ENCODE peak calls at places on chromosomes 3 and 15, in eight cellular contexts. One of them, this sample, is unnamed.

GRCh38 chr3:62480056-62480455 is 106.7 kb upstream of the FEZF2 start:
- DNase-seq in cardiac muscle cell: no peak
- DNase-seq in NT2/D1: no peak
- DNase-seq in foreskin fibroblast: no peak
- DNase-seq in cardiac fibroblast: no peak
- DNase-seq in astrocyte: no peak
- DNase-seq in left ventricle myocardium inferior: no peak
- DNase-seq in stomach: no peak
- DNase-seq in this sample: no peak

GRCh38 chr3:45664558-45664957 is 24.6 kb upstream of the SACM1L start:
- DNase-seq in cardiac fibroblast: no peak
- DNase-seq in stomach: peak
- DNase-seq in foreskin fibroblast: no peak
- DNase-seq in astrocyte: no peak
- DNase-seq in NT2/D1: no peak
- DNase-seq in cardiac muscle cell: no peak
- DNase-seq in left ventricle myocardium inferior: no peak
- DNase-seq in this sample: no peak

GRCh38 chr3:65020233-65020632 is 332.4 kb upstream of the ADAMTS9 start:
- DNase-seq in astrocyte: no peak
- DNase-seq in cardiac fibroblast: no peak
- DNase-seq in cardiac muscle cell: no peak
- DNase-seq in stomach: no peak
- DNase-seq in NT2/D1: no peak
- DNase-seq in foreskin fibroblast: no peak
- DNase-seq in left ventricle myocardium inferior: no peak
- DNase-seq in this sample: no peak

GRCh38 chr3:60053518-60054265 is 1003.9 kb upstream of the CFAP20DC start:
- DNase-seq in foreskin fibroblast: no peak
- DNase-seq in left ventricle myocardium inferior: no peak
- DNase-seq in astrocyte: peak
- DNase-seq in cardiac fibroblast: peak
- DNase-seq in NT2/D1: no peak
- DNase-seq in stomach: no peak
- DNase-seq in cardiac muscle cell: no peak
- DNase-seq in this sample: no peak

GRCh38 chr15:25248583-25249235 is 190.1 kb downstream of the UBE3A start:
- DNase-seq in astrocyte: no peak
- DNase-seq in cardiac muscle cell: no peak
- DNase-seq in stomach: peak
- DNase-seq in foreskin fibroblast: no peak
- DNase-seq in cardiac fibroblast: no peak
- DNase-seq in NT2/D1: no peak
- DNase-seq in left ventricle myocardium inferior: peak
- DNase-seq in this sample: no peak

GRCh38 chr3:61667417-61668213 is 106.2 kb downstream of the PTPRG start:
- DNase-seq in left ventricle myocardium inferior: no peak
- DNase-seq in cardiac fibroblast: peak
- DNase-seq in astrocyte: no peak
- DNase-seq in foreskin fibroblast: peak
- DNase-seq in NT2/D1: no peak
- DNase-seq in stomach: no peak
- DNase-seq in cardiac muscle cell: peak
- DNase-seq in this sample: no peak

GRCh38 chr3:126197854-126198584 is 17.6 kb upstream of the ALDH1L1 start:
- DNase-seq in cardiac muscle cell: peak
- DNase-seq in cardiac fibroblast: peak
- DNase-seq in astrocyte: peak
- DNase-seq in foreskin fibroblast: peak
- DNase-seq in NT2/D1: peak
- DNase-seq in stomach: peak
- DNase-seq in left ventricle myocardium inferior: peak
- DNase-seq in this sample: no peak

GRCh38 chr3:23991236-23992050 is 46.4 kb downstream of the NR1D2 start:
- DNase-seq in cardiac fibroblast: no peak
- DNase-seq in left ventricle myocardium inferior: no peak
- DNase-seq in stomach: no peak
- DNase-seq in NT2/D1: no peak
- DNase-seq in astrocyte: peak
- DNase-seq in foreskin fibroblast: peak
- DNase-seq in cardiac muscle cell: peak
- DNase-seq in this sample: no peak

DNA sequence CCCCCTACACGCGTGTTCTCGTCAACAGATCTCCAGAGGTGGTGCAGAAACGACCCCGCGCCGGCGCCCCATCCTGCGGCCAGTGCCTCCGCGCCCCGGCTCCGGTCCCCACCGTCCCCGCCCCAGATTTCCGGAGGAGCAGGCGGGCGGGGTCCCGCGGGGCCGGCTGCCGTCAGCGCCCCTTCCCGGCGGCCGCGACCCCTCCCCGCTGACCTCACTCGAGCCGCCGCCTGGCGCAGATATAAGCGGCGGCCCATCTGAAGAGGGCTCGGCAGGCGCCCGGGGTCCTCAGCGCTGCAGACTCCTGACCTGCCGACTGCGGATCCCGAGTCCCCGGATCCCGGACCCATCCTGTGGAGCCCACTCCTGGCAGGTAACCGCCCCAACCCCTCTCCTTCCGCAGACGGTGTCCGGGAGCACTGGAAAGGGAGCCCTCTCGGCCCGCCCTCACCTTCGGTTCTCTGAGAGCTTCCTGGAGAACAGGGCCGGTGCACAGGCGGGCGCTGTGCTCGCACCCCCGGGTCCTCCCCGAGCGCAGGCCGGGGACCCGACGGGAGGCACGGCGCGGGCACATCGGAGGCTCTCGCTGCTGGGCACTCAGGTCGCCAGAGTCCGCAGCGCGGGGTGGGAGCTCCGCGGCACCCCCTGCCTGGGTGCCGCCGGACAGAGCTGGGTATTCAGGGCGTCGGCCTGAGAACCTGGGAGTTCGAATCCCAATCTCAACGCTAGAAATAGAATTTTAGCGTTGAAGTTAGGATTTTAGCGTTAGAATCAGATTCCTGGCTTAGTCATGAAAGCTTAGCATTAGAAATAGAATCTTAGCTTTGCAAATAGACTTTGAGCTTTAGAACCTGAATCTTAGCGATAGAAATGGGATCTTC is at the start of gene TRH:
- DNase-seq in left ventricle myocardium inferior: no peak
- DNase-seq in NT2/D1: no peak
- DNase-seq in stomach: no peak
- DNase-seq in cardiac muscle cell: no peak
- DNase-seq in cardiac fibroblast: peak
- DNase-seq in foreskin fibroblast: peak
- DNase-seq in astrocyte: no peak
- DNase-seq in this sample: no peak
- H3K4me3 ChIP-seq in left ventricle myocardium inferior: peak
- H3K4me3 ChIP-seq in NT2/D1: peak
- H3K4me3 ChIP-seq in stomach: peak
- H3K4me3 ChIP-seq in cardiac muscle cell: peak
- H3K4me3 ChIP-seq in cardiac fibroblast: no peak
- H3K4me3 ChIP-seq in foreskin fibroblast: no peak
- H3K4me3 ChIP-seq in astrocyte: no peak
- H3K4me3 ChIP-seq in this sample: no peak

GRCh38 chr15:69119016-69119415 is 41.4 kb upstream of the GLCE start:
- DNase-seq in left ventricle myocardium inferior: no peak
- DNase-seq in astrocyte: no peak
- DNase-seq in NT2/D1: no peak
- DNase-seq in cardiac fibroblast: no peak
- DNase-seq in stomach: no peak
- DNase-seq in foreskin fibroblast: no peak
- DNase-seq in cardiac muscle cell: peak
- DNase-seq in this sample: no peak

GRCh38 chr15:69116391-69116790 is 44.0 kb upstream of the GLCE start:
- DNase-seq in cardiac fibroblast: no peak
- DNase-seq in NT2/D1: no peak
- DNase-seq in astrocyte: no peak
- DNase-seq in stomach: no peak
- DNase-seq in cardiac muscle cell: no peak
- DNase-seq in left ventricle myocardium inferior: no peak
- DNase-seq in foreskin fibroblast: no peak
- DNase-seq in this sample: no peak

GRCh38 chr15:69117431-69117841 is 43.0 kb upstream of the GLCE start:
- DNase-seq in cardiac fibroblast: no peak
- DNase-seq in astrocyte: no peak
- DNase-seq in stomach: no peak
- DNase-seq in foreskin fibroblast: no peak
- DNase-seq in NT2/D1: peak
- DNase-seq in left ventricle myocardium inferior: no peak
- DNase-seq in cardiac muscle cell: no peak
- DNase-seq in this sample: no peak

GRCh38 chr15:69119692-69120395 is 40.6 kb upstream of the GLCE start:
- DNase-seq in NT2/D1: no peak
- DNase-seq in astrocyte: no peak
- DNase-seq in left ventricle myocardium inferior: no peak
- DNase-seq in cardiac fibroblast: no peak
- DNase-seq in stomach: no peak
- DNase-seq in cardiac muscle cell: no peak
- DNase-seq in foreskin fibroblast: no peak
- DNase-seq in this sample: no peak

DNA sequence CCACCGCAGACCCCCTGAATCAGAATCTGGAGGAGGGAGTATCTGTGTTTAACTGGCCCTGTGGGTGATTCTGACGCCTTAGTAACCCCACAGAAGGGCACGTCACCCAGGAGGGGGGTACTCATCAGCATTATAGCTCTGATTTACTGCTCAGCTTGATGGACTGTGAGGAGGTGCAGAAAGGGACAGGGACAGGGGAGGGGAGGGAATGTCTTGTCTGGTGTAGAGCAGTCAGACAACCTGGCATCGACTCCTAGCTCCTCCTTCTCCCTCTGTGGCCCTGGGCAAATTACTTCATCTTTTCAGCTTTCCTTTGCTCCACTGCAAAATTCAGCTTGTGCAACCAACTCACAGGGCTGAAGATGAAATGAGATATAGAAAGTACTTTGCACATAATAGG is 42.3 kb upstream of the GLCE start:
- DNase-seq in foreskin fibroblast: no peak
- DNase-seq in cardiac fibroblast: no peak
- DNase-seq in cardiac muscle cell: peak
- DNase-seq in left ventricle myocardium inferior: no peak
- DNase-seq in stomach: no peak
- DNase-seq in NT2/D1: no peak
- DNase-seq in astrocyte: no peak
- DNase-seq in this sample: no peak
- H3K4me3 ChIP-seq in foreskin fibroblast: no peak
- H3K4me3 ChIP-seq in cardiac fibroblast: no peak
- H3K4me3 ChIP-seq in cardiac muscle cell: no peak
- H3K4me3 ChIP-seq in left ventricle myocardium inferior: no peak
- H3K4me3 ChIP-seq in stomach: no peak
- H3K4me3 ChIP-seq in NT2/D1: no peak
- H3K4me3 ChIP-seq in astrocyte: no peak
- H3K4me3 ChIP-seq in this sample: no peak

GRCh38 chr3:147420361-147421183 is 11.4 kb downstream of the ZIC1 start:
- DNase-seq in NT2/D1: no peak
- DNase-seq in stomach: no peak
- DNase-seq in cardiac muscle cell: no peak
- DNase-seq in astrocyte: no peak
- DNase-seq in cardiac fibroblast: no peak
- DNase-seq in left ventricle myocardium inferior: no peak
- DNase-seq in foreskin fibroblast: no peak
- DNase-seq in this sample: no peak

GRCh38 chr3:147418352-147418751 is 9.2 kb downstream of the ZIC1 start:
- DNase-seq in left ventricle myocardium inferior: no peak
- DNase-seq in astrocyte: no peak
- DNase-seq in cardiac fibroblast: no peak
- DNase-seq in NT2/D1: no peak
- DNase-seq in cardiac muscle cell: no peak
- DNase-seq in stomach: no peak
- DNase-seq in foreskin fibroblast: no peak
- DNase-seq in this sample: no peak

GRCh38 chr3:147421184-147421912 is 12.2 kb downstream of the ZIC1 start:
- DNase-seq in cardiac fibroblast: no peak
- DNase-seq in foreskin fibroblast: no peak
- DNase-seq in stomach: no peak
- DNase-seq in left ventricle myocardium inferior: no peak
- DNase-seq in NT2/D1: no peak
- DNase-seq in astrocyte: no peak
- DNase-seq in cardiac muscle cell: no peak
- DNase-seq in this sample: no peak

GRCh38 chr3:147419062-147419701 is 10.0 kb downstream of the ZIC1 start:
- DNase-seq in stomach: no peak
- DNase-seq in cardiac muscle cell: peak
- DNase-seq in cardiac fibroblast: no peak
- DNase-seq in astrocyte: peak
- DNase-seq in left ventricle myocardium inferior: no peak
- DNase-seq in NT2/D1: no peak
- DNase-seq in foreskin fibroblast: peak
- DNase-seq in this sample: no peak

DNA sequence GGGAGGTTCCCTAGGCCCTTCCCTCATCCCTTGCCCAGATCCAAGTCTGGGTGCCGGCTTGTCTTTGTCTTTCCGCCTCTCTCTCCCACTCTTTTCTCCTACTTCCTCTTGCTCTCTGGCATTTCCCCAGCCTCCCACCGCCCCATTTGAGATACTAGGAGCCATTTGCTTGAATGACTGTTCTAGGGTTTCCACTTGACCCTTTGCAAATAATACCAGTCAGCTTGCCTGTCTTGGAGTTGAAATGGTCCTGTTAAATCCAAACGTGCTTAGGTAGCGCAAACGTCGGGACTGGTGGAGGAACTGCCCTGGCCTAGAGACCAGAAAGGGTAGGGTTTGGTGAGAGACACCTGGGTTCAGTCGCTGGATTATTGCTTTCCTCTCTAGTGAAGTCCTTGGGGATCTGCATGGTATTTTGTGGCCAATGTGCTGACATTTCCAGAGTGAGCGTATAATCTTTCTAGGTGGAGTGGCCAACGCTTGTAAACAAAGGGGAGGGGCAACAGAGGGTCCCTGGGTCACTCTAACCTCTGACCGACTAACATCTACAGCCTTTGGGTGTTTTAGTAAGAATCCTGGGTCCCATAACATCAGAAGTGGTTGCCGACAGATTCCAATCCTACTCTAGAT is 10.7 kb downstream of the ZIC1 start:
- DNase-seq in NT2/D1: no peak
- DNase-seq in foreskin fibroblast: no peak
- DNase-seq in left ventricle myocardium inferior: no peak
- DNase-seq in cardiac fibroblast: no peak
- DNase-seq in cardiac muscle cell: no peak
- DNase-seq in stomach: no peak
- DNase-seq in astrocyte: no peak
- DNase-seq in this sample: no peak
- H3K4me3 ChIP-seq in NT2/D1: peak
- H3K4me3 ChIP-seq in foreskin fibroblast: no peak
- H3K4me3 ChIP-seq in left ventricle myocardium inferior: peak
- H3K4me3 ChIP-seq in cardiac fibroblast: no peak
- H3K4me3 ChIP-seq in cardiac muscle cell: no peak
- H3K4me3 ChIP-seq in stomach: no peak
- H3K4me3 ChIP-seq in astrocyte: no peak
- H3K4me3 ChIP-seq in this sample: no peak

GRCh38 chr3:100706365-100706764 is 2.9 kb upstream of the TFG start:
- DNase-seq in stomach: no peak
- DNase-seq in cardiac fibroblast: peak
- DNase-seq in foreskin fibroblast: no peak
- DNase-seq in cardiac muscle cell: peak
- DNase-seq in NT2/D1: no peak
- DNase-seq in astrocyte: peak
- DNase-seq in left ventricle myocardium inferior: no peak
- DNase-seq in this sample: no peak

GRCh38 chr3:100700708-100701107 is 8.6 kb upstream of the TFG start:
- DNase-seq in NT2/D1: no peak
- DNase-seq in cardiac muscle cell: no peak
- DNase-seq in cardiac fibroblast: no peak
- DNase-seq in left ventricle myocardium inferior: no peak
- DNase-seq in stomach: no peak
- DNase-seq in astrocyte: no peak
- DNase-seq in foreskin fibroblast: no peak
- DNase-seq in this sample: no peak

GRCh38 chr3:100708644-100708988 is 678 bp upstream of the TFG start:
- DNase-seq in foreskin fibroblast: no peak
- DNase-seq in left ventricle myocardium inferior: no peak
- DNase-seq in NT2/D1: no peak
- DNase-seq in astrocyte: no peak
- DNase-seq in stomach: no peak
- DNase-seq in cardiac muscle cell: no peak
- DNase-seq in cardiac fibroblast: no peak
- DNase-seq in this sample: no peak

GRCh38 chr3:100702082-100703014 is 6.9 kb upstream of the TFG start:
- DNase-seq in astrocyte: no peak
- DNase-seq in NT2/D1: no peak
- DNase-seq in cardiac fibroblast: no peak
- DNase-seq in left ventricle myocardium inferior: no peak
- DNase-seq in cardiac muscle cell: no peak
- DNase-seq in stomach: no peak
- DNase-seq in foreskin fibroblast: no peak
- DNase-seq in this sample: no peak

DNA sequence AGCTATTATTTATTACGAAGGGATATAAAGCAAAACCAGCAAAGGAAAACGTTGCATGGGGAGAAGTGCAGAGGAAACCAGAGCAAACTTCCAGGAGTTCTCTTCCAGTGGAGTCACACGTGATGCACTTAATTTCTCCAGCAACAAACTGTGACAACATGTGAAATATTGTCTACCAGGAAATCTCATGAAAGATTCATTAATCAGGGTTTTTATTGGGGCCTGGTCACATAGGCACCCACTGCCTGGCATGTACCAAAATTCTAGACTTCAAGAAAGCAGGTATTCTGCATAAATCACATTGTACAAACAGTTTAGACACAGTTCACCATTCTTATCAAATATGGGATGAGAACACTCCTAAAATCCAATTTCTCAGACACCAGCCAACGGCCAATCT is 5.4 kb upstream of the TFG start:
- DNase-seq in cardiac fibroblast: no peak
- DNase-seq in NT2/D1: no peak
- DNase-seq in foreskin fibroblast: no peak
- DNase-seq in astrocyte: no peak
- DNase-seq in stomach: no peak
- DNase-seq in cardiac muscle cell: no peak
- DNase-seq in left ventricle myocardium inferior: no peak
- DNase-seq in this sample: no peak
- H3K4me3 ChIP-seq in cardiac fibroblast: no peak
- H3K4me3 ChIP-seq in NT2/D1: no peak
- H3K4me3 ChIP-seq in foreskin fibroblast: no peak
- H3K4me3 ChIP-seq in astrocyte: no peak
- H3K4me3 ChIP-seq in stomach: no peak
- H3K4me3 ChIP-seq in cardiac muscle cell: no peak
- H3K4me3 ChIP-seq in left ventricle myocardium inferior: no peak
- H3K4me3 ChIP-seq in this sample: no peak

This sample was measured in BJ.